ENCODE peak calls at places on chromosomes 11 and 22, in four cellular contexts. W is fibroblast of the aortic adventitia, K is H9, D is posterior cingulate gyrus. C is an unnamed sample.

GRCh38 chr22:27919943-27920755 is 1.1 kb upstream of the PITPNB start:
- DNase-seq in W (peak), K (peak), D (no peak), C (peak)

GRCh38 chr11:95605271-95605940 is 184.2 kb downstream of the FAM76B start:
- DNase-seq in W (no peak), K (no peak), D (no peak), C (no peak)

GRCh38 chr22:29245626-29246385 is 22.0 kb downstream of the RHBDD3 start:
- DNase-seq in W (peak), K (peak), D (peak), C (peak)

GRCh38 chr22:48566741-48567140 is 1260.9 kb downstream of the BRD1 start:
- DNase-seq in W (no peak), K (no peak), D (no peak), C (no peak)

GRCh38 chr11:131499199-131499598 is 128.8 kb downstream of the NTM start:
- DNase-seq in W (no peak), K (no peak), D (no peak), C (no peak)

GRCh38 chr11:58905716-58906547 is 33.4 kb upstream of the GLYATL1 start:
- DNase-seq in W (peak), K (peak), D (peak), C (peak)

GRCh38 chr11:78711732-78712131 is 137.1 kb upstream of the NARS2 start:
- DNase-seq in W (no peak), K (no peak), D (no peak), C (no peak)

GRCh38 chr11:35170503-35170902 is 31.5 kb downstream of the CD44 start:
- DNase-seq in W (peak), K (no peak), D (no peak), C (no peak)

GRCh38 chr22:36610056-36610455 is 81.1 kb upstream of the EIF3D start:
- DNase-seq in W (no peak), K (peak), D (no peak), C (no peak)

GRCh38 chr22:25700996-25701815 is 40.8 kb upstream of the MYO18B start:
- DNase-seq in W (peak), K (no peak), D (peak), C (peak)

GRCh38 chr11:65793144-65793581 is 6.3 kb downstream of the OVOL1 start:
- DNase-seq in W (no peak), K (no peak), D (no peak), C (no peak)

C was measured in astrocyte.